ENCODE peak calls at places on chromosomes 13 and 19, in ten cellular contexts. E is activated CD4-positive, alpha-beta T cell treated with anti-CD3 and anti-CD28 coated beads, Interleukin-2, amount 50 U/mL, for 4 hours; J is pancreas; D is amniotic stem cell; T is NCI-H460; U is sciatic nerve; W is dorsolateral prefrontal cortex; C is AG10803; V is effector CD4-positive, alpha-beta T cell; S is progenitor cell of endocrine pancreas. R is an unnamed sample.
A peak's percentile ranks its signal among the peaks of the same experiment; 100 is the strongest.

GRCh38 chr13:46554971-46555370 is 2.0 kb downstream of the LRCH1 start:
- DNase-seq in E (no peak), J (no peak), D (no peak), T (no peak), U (no peak), W (no peak), C (peak; percentile 33), V (no peak), S (no peak), R (no peak)

GRCh38 chr19:32890326-32890725 is 20.8 kb upstream of the SLC7A9 start:
- DNase-seq in E (no peak), J (no peak), D (no peak), T (no peak), U (no peak), W (no peak), C (no peak), V (no peak), S (no peak), R (no peak)

GRCh38 chr13:92896842-92897241 is 329.8 kb upstream of the GPC6 start:
- DNase-seq in E (no peak), J (no peak), D (no peak), T (peak; percentile 1), U (no peak), W (no peak), C (peak; percentile 1), V (no peak), S (no peak), R (no peak)

GRCh38 chr19:43777163-43777700 is 3.5 kb downstream of the KCNN4 start:
- DNase-seq in E (peak; percentile 38), J (no peak), D (no peak), T (no peak), U (no peak), W (no peak), C (peak; percentile 21), V (peak; percentile 33), S (no peak), R (no peak)

GRCh38 chr13:44648392-44649117 is 72.4 kb upstream of the TSC22D1 start:
- DNase-seq in E (no peak), J (peak; percentile 12), D (no peak), T (peak; percentile 3), U (no peak), W (no peak), C (peak; percentile 29), V (no peak), S (no peak), R (no peak)

GRCh38 chr19:28454083-28454482 is 758.9 kb downstream of the UQCRFS1 start:
- DNase-seq in E (no peak), J (no peak), D (no peak), T (no peak), U (no peak), W (no peak), C (no peak), V (no peak), S (no peak), R (no peak)

GRCh38 chr19:55117063-55117635 is 288 bp downstream of the PPP1R12C start:
- DNase-seq in E (no peak), J (no peak), D (no peak), T (no peak), U (peak; percentile 73), W (no peak), C (no peak), V (no peak), S (no peak), R (no peak)

GRCh38 chr13:55963934-55964333 is 1176.8 kb upstream of the PRR20A start:
- DNase-seq in E (no peak), J (no peak), D (no peak), T (no peak), U (no peak), W (no peak), C (no peak), V (no peak), S (no peak), R (no peak)

GRCh38 chr13:21476893-21477472 is 17.9 kb upstream of the ZDHHC20 start:
- DNase-seq in E (peak; percentile 67), J (peak; percentile 82), D (peak; percentile 64), T (peak; percentile 63), U (peak; percentile 90), W (peak; percentile 71), C (peak; percentile 76), V (peak; percentile 70), S (peak; percentile 83), R (peak; percentile 59)

GRCh38 chr13:29594310-29594709 is 1.2 kb downstream of the SLC7A1 start:
- DNase-seq in E (peak; percentile 37), J (peak; percentile 64), D (peak; percentile 27), T (peak; percentile 52), U (no peak), W (peak; percentile 30), C (peak; percentile 88), V (peak; percentile 17), S (no peak), R (peak; percentile 6)

GRCh38 chr13:36163809-36164308 is 32.7 kb upstream of the DCLK1 start:
- DNase-seq in E (no peak), J (peak; percentile 67), D (peak; percentile 84), T (no peak), U (peak; percentile 87), W (no peak), C (peak; percentile 4), V (no peak), S (no peak), R (no peak)

GRCh38 chr13:54449922-54450321 is 1421.3 kb downstream of the OLFM4 start:
- DNase-seq in E (no peak), J (no peak), D (no peak), T (no peak), U (no peak), W (no peak), C (no peak), V (no peak), S (no peak), R (no peak)

GRCh38 chr19:33394006-33394722 is 20.7 kb downstream of the CEBPG start:
- DNase-seq in E (no peak), J (no peak), D (no peak), T (no peak), U (peak; percentile 59), W (no peak), C (peak; percentile 93), V (no peak), S (no peak), R (no peak)

GRCh38 chr13:89486721-89487120 is 1815.5 kb downstream of the SLITRK5 start:
- DNase-seq in E (no peak), J (no peak), D (no peak), T (no peak), U (no peak), W (no peak), C (no peak), V (no peak), S (no peak), R (no peak)

GRCh38 chr13:39684531-39685137 is 29.2 kb downstream of the COG6 start:
- DNase-seq in E (no peak), J (no peak), D (peak; percentile 65), T (peak; percentile 18), U (no peak), W (no peak), C (peak; percentile 63), V (no peak), S (no peak), R (no peak)

GRCh38 chr13:110161112-110161897 is 145.7 kb downstream of the COL4A1 start:
- DNase-seq in E (no peak), J (no peak), D (no peak), T (no peak), U (no peak), W (no peak), C (no peak), V (no peak), S (no peak), R (no peak)

GRCh38 chr13:96053003-96053703 is at the start of gene UGGT2:
- DNase-seq in E (no peak), J (peak; percentile 95), D (peak; percentile 89), T (peak; percentile 88), U (peak; percentile 95), W (peak; percentile 47), C (peak; percentile 94), V (no peak), S (peak; percentile 87), R (no peak)

GRCh38 chr19:34428549-34429285 is 536 bp downstream of the UBA2 start:
- DNase-seq in E (peak; percentile 4), J (no peak), D (no peak), T (no peak), U (no peak), W (peak; percentile 33), C (peak; percentile 50), V (no peak), S (no peak), R (peak; percentile 21)